ENCODE peak calls at places on chromosomes 3 and 15, in eight cellular contexts. W is CD4-positive, alpha-beta memory T cell; P is GM12878; B is naive thymus-derived CD4-positive, alpha-beta T cell; A is IMR-90; X is ascending aorta; O is endodermal cell; E is esophagus muscularis mucosa. L is an unnamed sample.
A peak's percentile ranks its signal among the peaks of the same experiment; 100 is the strongest.

GRCh38 chr3:36868614-36869436 is 76.0 kb downstream of the TRANK1 start:
- DNase-seq in W (peak; percentile 46), X (no peak), B (peak; percentile 37), P (peak; percentile 16), O (peak; percentile 87), E (no peak), A (peak; percentile 63), L (no peak)

GRCh38 chr15:66832679-66833078 is 130.6 kb downstream of the SMAD6 start:
- DNase-seq in X (no peak), P (no peak), A (peak; percentile 56), W (no peak), O (no peak), B (no peak), E (no peak), L (no peak)

GRCh38 chr15:73965094-73965729 is 26.9 kb downstream of the STOML1 start:
- DNase-seq in X (no peak), O (no peak), P (no peak), W (peak; percentile 20), E (no peak), B (peak; percentile 61), A (no peak), L (no peak)

GRCh38 chr3:150890831-150891230 is 14.4 kb downstream of the MINDY4B start:
- DNase-seq in E (no peak), P (no peak), B (no peak), X (no peak), A (no peak), W (no peak), O (no peak), L (no peak)

GRCh38 chr15:70690491-70691281 is 72.7 kb downstream of the UACA start:
- DNase-seq in B (no peak), A (no peak), W (no peak), P (no peak), O (no peak), E (no peak), X (no peak), L (no peak)

GRCh38 chr15:82108489-82109078 is 62.8 kb upstream of the MEX3B start:
- DNase-seq in A (peak; percentile 50), E (no peak), B (peak; percentile 79), W (peak; percentile 47), O (peak; percentile 97), P (no peak), X (no peak), L (no peak)

GRCh38 chr15:71713191-71713798 is 97.1 kb upstream of the NR2E3 start:
- DNase-seq in X (no peak), B (no peak), O (peak; percentile 36), E (no peak), P (no peak), A (no peak), W (no peak), L (no peak)

GRCh38 chr3:70982700-70983140 is 600.8 kb downstream of the FOXP1 start:
- DNase-seq in E (no peak), X (peak; percentile 31), W (no peak), P (peak; percentile 37), B (peak; percentile 30), O (peak; percentile 49), A (peak; percentile 86), L (no peak)

GRCh38 chr15:81869161-81869928 is 176.5 kb downstream of the MEX3B start:
- DNase-seq in X (no peak), A (no peak), B (no peak), E (peak; percentile 60), O (no peak), W (no peak), P (no peak), L (no peak)

GRCh38 chr3:72728329-72728889 is 119.8 kb downstream of the SHQ1 start:
- DNase-seq in P (no peak), X (no peak), O (no peak), W (no peak), E (no peak), B (no peak), A (no peak), L (no peak)

GRCh38 chr15:64246364-64247189 is 83.8 kb upstream of the PPIB start:
- DNase-seq in X (no peak), P (peak; percentile 95), E (no peak), A (peak; percentile 93), W (no peak), O (peak; percentile 63), B (peak; percentile 53), L (no peak)

DNA sequence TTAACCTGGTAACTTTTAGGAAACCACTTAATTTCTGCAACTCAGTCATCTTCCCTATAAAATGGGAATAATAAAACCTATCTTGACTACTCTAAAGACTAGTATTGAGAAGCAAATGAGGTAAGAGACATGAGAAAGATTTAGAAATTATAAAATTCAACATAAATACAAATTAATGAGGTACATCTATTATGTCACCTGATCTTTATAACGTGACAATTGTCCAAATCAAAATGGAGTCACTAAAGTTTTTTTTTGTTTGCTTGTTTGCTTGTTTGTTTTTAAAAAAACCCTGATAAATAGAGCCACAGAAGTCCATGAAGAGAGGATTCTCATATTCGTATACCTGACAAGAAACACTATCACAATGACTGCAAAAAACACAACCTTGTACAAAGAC is 242.8 kb downstream of the LRRN1 start:
- DNase-seq in P (no peak), E (no peak), W (no peak), B (no peak), X (no peak), A (no peak), O (no peak), L (no peak)
- H3K4me1 ChIP-seq in P (no peaks in the 10 kb centered on the region), E (no peaks in the 10 kb centered on the region), W (no peaks in the 10 kb centered on the region), B (no peaks in the 10 kb centered on the region), X (no peaks in the 10 kb centered on the region), A (no peaks in the 10 kb centered on the region), O (no peaks in the 10 kb centered on the region), L (no peaks in the 10 kb centered on the region)

GRCh38 chr3:86988986-86989385 is 2.0 kb downstream of the VGLL3 start:
- DNase-seq in B (no peak), X (no peak), E (no peak), W (no peak), P (no peak), A (no peak), O (no peak), L (no peak)

GRCh38 chr3:86989611-86990010 is 1.3 kb downstream of the VGLL3 start:
- DNase-seq in P (no peak), B (no peak), W (no peak), O (no peak), A (peak; percentile 38), X (no peak), E (no peak), L (no peak)

GRCh38 chr3:86986666-86987420 is 4.1 kb downstream of the VGLL3 start:
- DNase-seq in A (peak; percentile 65), B (no peak), O (no peak), P (no peak), X (no peak), W (no peak), E (no peak), L (no peak)

GRCh38 chr3:86987421-86987715 is 3.6 kb downstream of the VGLL3 start:
- DNase-seq in O (no peak), B (no peak), P (no peak), E (no peak), X (no peak), W (no peak), A (no peak), L (no peak)

DNA sequence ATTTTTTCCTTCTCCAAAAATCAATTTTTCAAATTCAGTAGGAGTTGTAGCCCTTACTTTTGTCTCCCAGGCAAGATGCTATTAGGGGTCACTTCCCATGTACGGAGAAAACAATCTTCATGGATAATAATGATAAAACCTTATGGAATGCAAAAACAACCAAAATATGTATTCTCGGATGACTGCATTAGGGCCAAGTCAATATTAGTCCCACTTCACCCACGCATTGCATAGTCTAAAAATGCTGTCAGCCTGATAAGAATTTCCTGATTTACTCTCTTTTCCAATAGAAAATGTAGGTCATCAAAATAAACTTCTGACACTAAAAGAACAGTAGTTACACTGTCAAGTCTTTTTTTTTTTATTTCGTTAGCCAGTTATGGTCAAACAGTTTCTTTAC is 2.7 kb downstream of the VGLL3 start:
- DNase-seq in X (no peak), P (no peak), B (no peak), O (no peak), W (no peak), A (peak; percentile 94), E (no peak), L (no peak)
- H3K4me3 ChIP-seq in X (peak overlapping the region; percentile 89), P (no peak overlapping the region), B (no peak overlapping the region), O (no peak overlapping the region), W (no peak overlapping the region), A (peak overlapping the region; percentile 99), E (peak overlapping the region; percentile 73), L (no peak overlapping the region)

DNA sequence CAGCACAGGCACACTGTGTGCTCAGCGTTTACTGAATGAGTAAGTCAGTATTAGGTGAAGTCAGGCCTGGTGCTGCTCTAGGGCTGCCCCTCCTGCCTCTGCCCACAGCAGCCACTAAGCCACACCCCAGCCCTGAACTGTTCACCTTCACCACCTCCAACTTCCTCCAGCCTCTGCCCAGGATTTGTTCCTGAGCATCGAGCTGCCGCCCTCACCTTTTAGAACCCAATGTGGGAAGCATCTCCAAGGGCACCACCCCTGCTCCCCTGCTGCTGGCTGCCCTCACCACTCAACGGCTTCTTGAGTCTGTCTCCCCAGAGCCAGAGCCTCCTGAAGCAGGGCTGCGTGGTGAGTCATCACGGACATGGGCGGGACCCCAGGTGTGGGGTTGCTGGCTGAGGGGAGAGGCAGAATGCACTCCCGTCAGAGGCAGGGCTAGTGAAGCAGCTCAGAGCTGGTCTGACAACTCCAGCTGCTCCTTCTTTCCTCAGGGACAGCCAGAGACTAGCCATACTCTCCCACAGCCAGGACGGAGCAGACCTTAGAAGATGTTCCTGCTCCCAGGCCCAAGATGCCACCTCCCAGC is 5.8 kb downstream of the HYAL2 start:
- DNase-seq in W (peak; percentile 62), O (peak; percentile 84), B (no peak), A (peak; percentile 28), X (no peak), P (no peak), E (no peak), L (no peak)
- H3K4me1 ChIP-seq in W (peaks cover 41% of the 10 kb centered on the region), O (peaks cover 11% of the 10 kb centered on the region), B (peaks cover 23% of the 10 kb centered on the region), A (peaks cover 16% of the 10 kb centered on the region), X (peaks cover 22% of the 10 kb centered on the region), P (peaks cover 18% of the 10 kb centered on the region), E (peaks cover 42% of the 10 kb centered on the region), L (peaks cover 69% of the 10 kb centered on the region)

GRCh38 chr3:129604942-129605592 is 1.4 kb downstream of the PLXND1 start:
- DNase-seq in W (no peak), A (no peak), P (no peak), O (peak; percentile 66), B (no peak), E (no peak), X (no peak), L (no peak)

GRCh38 chr3:129602730-129603560 is 3.5 kb downstream of the PLXND1 start:
- DNase-seq in E (no peak), P (no peak), A (peak; percentile 95), X (peak; percentile 53), O (peak; percentile 93), W (no peak), B (no peak), L (no peak)

GRCh38 chr3:129602309-129602708 is 4.2 kb downstream of the PLXND1 start:
- DNase-seq in W (no peak), A (no peak), O (peak; percentile 96), E (no peak), B (no peak), X (no peak), P (no peak), L (no peak)

GRCh38 chr3:129604223-129604941 is 2.1 kb downstream of the PLXND1 start:
- DNase-seq in E (no peak), P (no peak), B (no peak), O (no peak), A (no peak), W (no peak), X (no peak), L (no peak)

DNA sequence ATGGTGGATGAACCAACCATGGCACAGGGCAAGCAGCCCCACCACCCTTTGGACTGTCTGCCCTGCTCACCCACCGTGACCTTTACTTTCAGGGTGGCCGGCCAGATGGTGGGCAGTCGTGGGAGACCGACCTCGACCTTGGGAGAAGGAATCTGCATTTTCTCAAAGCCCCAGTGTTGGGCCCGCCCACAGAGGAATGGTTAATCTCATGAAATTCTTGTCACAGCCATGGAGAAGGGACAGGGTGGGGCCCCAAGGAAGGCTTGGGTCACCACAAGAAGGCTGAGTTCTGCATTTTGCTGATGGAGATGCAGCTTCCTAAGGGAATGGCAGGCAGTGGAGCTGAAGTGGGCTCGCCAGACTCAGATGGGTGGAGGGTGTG is 2.9 kb downstream of the PLXND1 start:
- DNase-seq in B (no peak), X (no peak), O (no peak), P (no peak), E (no peak), W (no peak), A (no peak), L (no peak)
- H3K4me3 ChIP-seq in B (no peak overlapping the region), X (peak overlapping the region; percentile 84), O (no peak overlapping the region), P (no peak overlapping the region), E (peak overlapping the region; percentile 67), W (no peak overlapping the region), A (peak overlapping the region; percentile 95), L (peak overlapping the region; percentile 68)